ENCODE peak calls at places on chromosomes 1 and 21, in four cellular contexts. V, M, H and A are unnamed samples.

GRCh38 chr1:244836135-244836521 is 670 bp downstream of the COX20 start:
- DNase-seq in M (peak), V (peak), H (peak), A (no peak)

GRCh38 chr1:84377480-84378095 is 20.7 kb upstream of the DNASE2B start:
- DNase-seq in V (no peak), M (no peak), H (no peak), A (no peak)

GRCh38 chr1:60970081-60970509 is 112.3 kb upstream of the NFIA start:
- DNase-seq in M (no peak), H (peak), V (peak), A (no peak)

GRCh38 chr1:23601104-23601967 is 42.0 kb upstream of the ID3 start:
- DNase-seq in M (no peak), V (no peak), H (no peak), A (no peak)

GRCh38 chr1:19342894-19343616 is 30.9 kb downstream of the SLC66A1 start:
- DNase-seq in M (no peak), V (no peak), H (no peak), A (no peak)

GRCh38 chr1:220692436-220693228 is 2.5 kb downstream of the C1orf115 start:
- DNase-seq in V (no peak), H (no peak), M (no peak), A (no peak)

GRCh38 chr1:85374160-85374559 is 90.8 kb downstream of the DDAH1 start:
- DNase-seq in V (peak), M (no peak), H (peak), A (no peak)

GRCh38 chr21:18142639-18143038 is 102.0 kb upstream of the CHODL start:
- DNase-seq in M (no peak), H (no peak), V (no peak), A (no peak)

GRCh38 chr1:208242829-208243521 is 1.2 kb downstream of the PLXNA2 start:
- DNase-seq in H (no peak), M (peak), V (peak), A (peak)

GRCh38 chr1:17558954-17559617 is 19.6 kb downstream of the ARHGEF10L start:
- DNase-seq in V (no peak), M (no peak), H (no peak), A (no peak)

GRCh38 chr1:79323240-79324025 is 316.9 kb upstream of the ADGRL4 start:
- DNase-seq in H (no peak), V (peak), M (no peak), A (no peak)

GRCh38 chr1:36691374-36691773 is 208.7 kb upstream of the CSF3R start:
- DNase-seq in H (no peak), M (no peak), V (no peak), A (no peak)

GRCh38 chr1:155623357-155623756 is 13.3 kb downstream of the MSTO1 start:
- DNase-seq in H (no peak), V (no peak), M (no peak), A (no peak)

GRCh38 chr1:226061793-226062557 is 541 bp upstream of the H3-3A start:
- DNase-seq in V (peak), H (peak), M (peak), A (peak)

GRCh38 chr1:39623053-39623452 is 16.4 kb downstream of the HEYL start:
- DNase-seq in V (no peak), M (peak), H (no peak), A (no peak)

GRCh38 chr1:93605812-93606512 is 75.7 kb downstream of the BCAR3 start:
- DNase-seq in V (peak), M (no peak), H (no peak), A (no peak)

GRCh38 chr1:39671433-39671792 is 494 bp downstream of the NT5C1A start:
- DNase-seq in V (no peak), H (no peak), M (peak), A (peak)

GRCh38 chr1:17731460-17731859 is 23.7 kb upstream of the ACTL8 start:
- DNase-seq in V (no peak), H (no peak), M (no peak), A (no peak)

GRCh38 chr1:107669996-107670395 is 295.0 kb downstream of the VAV3 start:
- DNase-seq in V (peak), M (no peak), H (no peak), A (no peak)

GRCh38 chr1:62401034-62401433 is 35.8 kb upstream of the USP1 start:
- DNase-seq in M (no peak), V (no peak), H (no peak), A (no peak)

GRCh38 chr1:215192306-215192705 is 109.8 kb downstream of the KCNK2 start:
- DNase-seq in H (no peak), V (no peak), M (no peak), A (no peak)

GRCh38 chr1:36008546-36009197 is 75.2 kb upstream of the TEKT2 start:
- DNase-seq in M (no peak), V (peak), H (peak), A (no peak)

GRCh38 chr1:53586765-53587164 is 127.6 kb downstream of the DMRTB1 start:
- DNase-seq in V (no peak), M (no peak), H (no peak), A (no peak)

GRCh38 chr1:39081266-39082139 is 55.4 kb downstream of the NDUFS5 start:
- DNase-seq in M (peak), V (no peak), H (no peak), A (peak)

GRCh38 chr1:197561041-197561440 is 214.2 kb downstream of the DENND1B start:
- DNase-seq in M (no peak), V (no peak), H (no peak), A (no peak)

GRCh38 chr1:230090194-230090711 is 23.2 kb downstream of the GALNT2 start:
- DNase-seq in M (no peak), H (peak), V (peak), A (no peak)

GRCh38 chr1:71600023-71600422 is 519.2 kb upstream of the ZRANB2 start:
- DNase-seq in H (no peak), V (no peak), M (no peak), A (no peak)

GRCh38 chr1:205480349-205481278 is 23.9 kb upstream of the CDK18 start:
- DNase-seq in H (no peak), M (no peak), V (no peak), A (no peak)

GRCh38 chr1:223234164-223234501 is 91.1 kb upstream of the TLR5 start:
- DNase-seq in M (no peak), H (no peak), V (no peak), A (no peak)

GRCh38 chr1:168585191-168585590 is 8.8 kb downstream of the XCL1 start:
- DNase-seq in H (no peak), V (no peak), M (no peak), A (no peak)

GRCh38 chr1:9814619-9815018 is 9.1 kb downstream of the CLSTN1 start:
- DNase-seq in M (no peak), H (no peak), V (no peak), A (no peak)

GRCh38 chr21:43645414-43645891 is 13.8 kb downstream of the HSF2BP start:
- DNase-seq in V (peak), M (no peak), H (peak), A (peak)

GRCh38 chr1:214187152-214187900 is 93.6 kb upstream of the SMYD2 start:
- DNase-seq in M (no peak), H (no peak), V (no peak), A (peak)

GRCh38 chr1:160284220-160284781 is 632 bp downstream of the PEX19 start:
- DNase-seq in V (no peak), M (no peak), H (peak), A (no peak)

GRCh38 chr1:232627645-232628334 is 2.1 kb downstream of the SIPA1L2 start:
- DNase-seq in H (no peak), V (peak), M (peak), A (no peak)

GRCh38 chr1:165849336-165850133 is 22.1 kb downstream of the UCK2 start:
- DNase-seq in H (no peak), M (no peak), V (no peak), A (no peak)

GRCh38 chr1:165852896-165853295 is 25.5 kb downstream of the UCK2 start:
- DNase-seq in M (no peak), V (no peak), H (no peak), A (no peak)

GRCh38 chr1:165853528-165854075 is 26.2 kb downstream of the UCK2 start:
- DNase-seq in V (no peak), M (no peak), H (no peak), A (no peak)

GRCh38 chr1:165854101-165854845 is 26.9 kb downstream of the UCK2 start:
- DNase-seq in M (no peak), V (peak), H (no peak), A (no peak)

GRCh38 chr1:165851034-165851658 is 23.7 kb downstream of the UCK2 start:
- DNase-seq in V (no peak), M (no peak), H (no peak), A (no peak)
- TF ChIP-seq NR3C1 in V (no peak), M (no peak), H (no peak), A (no peak)

GRCh38 chr21:45220106-45220505 is 67.6 kb downstream of the POFUT2 start:
- DNase-seq in H (no peak), M (no peak), V (no peak), A (no peak)
- TF ChIP-seq NR3C1 in H (no peak), M (no peak), V (no peak), A (no peak)

DNA sequence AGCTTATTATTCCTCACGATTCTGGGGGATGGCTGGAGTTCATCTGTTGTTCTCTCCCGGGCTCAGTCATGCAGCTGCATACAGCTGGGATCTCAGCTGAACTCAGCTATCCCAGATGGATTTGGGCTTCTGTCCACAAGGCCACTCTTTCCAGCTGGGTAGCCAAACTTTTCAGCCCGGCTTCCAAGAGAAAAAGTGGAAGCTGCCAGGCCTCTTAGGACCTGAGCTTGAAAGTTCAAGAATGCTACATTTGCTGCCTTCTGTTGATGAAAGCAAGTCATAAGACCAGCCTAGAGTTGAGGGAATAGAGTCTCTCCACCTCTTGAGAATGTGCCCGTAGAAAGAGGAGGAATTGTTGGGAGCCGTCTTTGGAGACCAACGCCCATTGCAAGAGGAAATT is 95.3 kb downstream of the C1orf21 start:
- DNase-seq in H (no peak), V (no peak), M (no peak), A (no peak)
- TF ChIP-seq NR3C1 in H (no peak), V (no peak), M (no peak), A (no peak)

GRCh38 chr1:2345297-2346075 is 45.9 kb downstream of the MORN1 start:
- DNase-seq in M (peak), H (no peak), V (no peak), A (no peak)

GRCh38 chr1:2344744-2345296 is 46.5 kb downstream of the MORN1 start:
- DNase-seq in V (no peak), H (no peak), M (no peak), A (no peak)

GRCh38 chr1:2342384-2343022 is 48.9 kb downstream of the MORN1 start:
- DNase-seq in H (no peak), M (no peak), V (no peak), A (no peak)

GRCh38 chr1:2343023-2343935 is 48.1 kb downstream of the MORN1 start:
- DNase-seq in H (no peak), M (no peak), V (no peak), A (no peak)

DNA sequence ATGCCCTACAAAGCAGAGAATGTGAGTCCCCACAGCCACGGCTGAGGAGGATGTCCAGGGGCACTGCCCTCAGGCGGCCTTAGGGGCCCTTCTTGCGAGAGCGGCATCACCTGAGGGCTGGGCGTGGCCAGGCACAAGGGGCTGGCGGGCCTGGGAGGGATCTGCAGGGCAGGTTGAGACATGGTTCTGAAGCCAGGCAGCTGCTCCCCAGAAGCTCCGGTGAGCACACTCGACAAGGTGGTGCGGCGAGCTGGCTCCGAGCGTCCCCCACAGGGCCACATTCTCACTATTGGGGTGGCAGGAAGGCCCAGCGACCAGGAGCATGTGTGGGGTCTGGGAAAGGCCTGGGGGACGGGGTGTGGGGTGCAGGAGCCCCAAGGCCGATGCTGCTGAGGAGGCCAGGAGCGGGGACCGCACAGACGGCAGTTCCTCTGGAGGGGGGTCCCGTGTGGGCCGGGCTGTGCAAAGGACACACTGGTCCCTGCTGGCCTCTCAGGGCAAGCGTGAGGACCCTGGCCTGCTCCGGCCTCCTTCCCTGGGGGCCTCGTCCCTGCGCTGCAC is 47.2 kb downstream of the MORN1 start:
- DNase-seq in V (no peak), M (no peak), H (no peak), A (no peak)
- TF ChIP-seq NR3C1 in V (no peak), M (no peak), H (no peak), A (no peak)

DNA sequence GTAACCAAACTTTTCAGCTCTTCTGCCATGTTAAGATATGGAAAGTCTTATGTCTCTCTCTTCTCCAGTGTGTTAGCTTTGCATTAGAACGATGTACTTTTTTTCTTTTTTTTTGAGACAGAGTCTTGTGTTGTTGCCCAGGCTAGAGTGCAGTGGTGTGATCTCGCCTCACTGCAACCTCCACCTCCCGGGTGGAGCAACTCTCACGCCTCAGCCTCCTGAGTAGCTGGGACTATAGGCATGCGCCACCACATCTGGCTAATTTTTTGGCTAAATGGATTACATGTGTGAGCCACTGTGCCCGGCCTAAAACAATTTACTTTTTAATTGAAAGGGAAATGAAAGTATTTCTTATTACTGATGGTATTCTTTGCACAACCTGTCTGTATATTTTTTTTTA is 35.8 kb downstream of the SPEN start:
- DNase-seq in V (no peak), H (no peak), M (no peak), A (no peak)
- TF ChIP-seq NR3C1 in V (no peak), H (no peak), M (no peak), A (no peak)

DNA sequence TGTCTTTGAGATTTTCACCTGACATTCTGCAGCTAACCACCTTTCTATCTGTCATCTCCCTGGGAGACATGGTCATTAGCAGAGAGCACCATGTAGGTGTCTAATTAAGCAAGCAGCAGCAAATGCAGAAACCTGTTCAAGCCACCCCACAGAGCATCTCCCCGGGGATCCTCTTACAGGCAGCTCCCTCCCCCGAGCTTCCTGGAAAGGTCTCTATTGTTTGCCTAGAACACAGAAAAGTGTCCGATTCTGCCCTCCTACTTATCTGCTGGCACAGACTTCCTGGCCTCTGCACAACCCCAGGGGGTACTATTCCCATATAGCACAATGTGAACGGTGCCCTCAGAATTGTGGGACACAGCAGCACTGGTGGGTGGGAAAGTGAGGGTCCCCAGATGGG is 46.1 kb downstream of the PLEKHA6 start:
- DNase-seq in H (no peak), V (no peak), M (no peak), A (no peak)
- TF ChIP-seq NR3C1 in H (no peak), V (no peak), M (no peak), A (no peak)

DNA sequence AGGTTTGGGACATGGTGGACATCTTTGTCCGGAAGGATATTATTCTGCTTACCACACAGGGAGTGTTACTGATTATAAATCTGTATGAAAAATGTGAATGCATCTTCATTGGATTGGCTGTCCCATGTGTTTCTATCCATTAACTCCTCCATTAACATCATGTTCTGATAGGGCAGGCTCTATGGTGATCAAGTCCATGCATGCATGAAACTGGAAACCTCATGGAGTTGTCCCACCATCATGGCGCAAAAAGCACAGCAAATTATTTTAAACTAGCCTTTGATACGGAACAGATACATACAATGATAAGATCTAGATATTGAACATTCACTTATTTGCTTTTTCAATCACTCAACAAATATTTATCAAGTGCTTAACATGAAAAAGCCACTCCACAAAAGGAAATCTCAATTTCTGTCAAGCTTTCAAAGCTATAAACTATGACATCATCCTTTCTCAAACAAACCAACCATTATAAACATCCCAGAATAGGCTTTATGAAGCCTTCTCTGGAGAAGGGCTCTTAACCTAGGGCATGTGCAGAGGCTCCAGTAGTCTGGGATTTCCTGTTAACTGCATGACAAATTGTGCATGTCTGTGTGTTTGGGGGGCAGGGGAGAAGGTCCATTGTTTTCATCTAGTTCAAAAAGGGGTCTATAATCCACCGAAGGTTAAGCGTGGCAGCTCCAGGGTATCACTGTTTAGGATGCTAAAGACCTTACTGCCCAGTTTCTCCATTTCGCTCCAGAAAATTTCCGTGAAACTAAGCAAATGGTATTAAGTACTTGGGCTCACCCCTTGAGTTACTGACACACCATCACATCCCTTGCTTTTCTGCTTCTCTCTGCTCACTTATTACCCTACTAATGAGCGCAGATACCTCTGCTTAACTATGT is 46.1 kb downstream of the ADAMTS1 start:
- DNase-seq in H (no peak), V (no peak), M (no peak), A (no peak)
- TF ChIP-seq NR3C1 in H (no peak), V (no peak), M (no peak), A (no peak)

DNA sequence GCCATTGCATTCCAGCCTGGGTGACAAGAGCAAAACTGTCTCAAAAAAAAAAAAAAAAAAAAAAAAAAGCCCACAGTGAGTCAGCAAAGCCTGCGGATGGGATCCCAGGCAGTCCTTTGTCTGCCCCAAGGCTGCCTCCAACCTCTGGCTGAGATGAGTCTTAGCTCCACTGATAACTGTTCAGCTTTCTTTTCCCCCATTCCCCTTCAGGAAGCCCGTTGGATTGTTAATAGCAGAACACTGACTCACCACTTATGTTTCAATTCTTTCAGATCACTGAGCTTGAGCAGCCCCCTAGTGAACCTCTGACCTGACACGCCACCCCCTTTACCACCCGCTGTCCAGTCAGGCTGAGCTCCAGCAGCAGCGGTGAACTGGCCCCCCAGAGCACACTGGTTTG is 57.5 kb downstream of the ERG start:
- DNase-seq in V (peak), M (no peak), H (peak), A (no peak)
- TF ChIP-seq NR3C1 in V (no peak), M (no peak), H (no peak), A (no peak)

GRCh38 chr1:65958561-65959350 is 166.1 kb downstream of the PDE4B start:
- DNase-seq in M (peak), H (peak), V (peak), A (no peak)
- TF ChIP-seq NR3C1 in M (no peak), H (no peak), V (no peak), A (no peak)